ENCODE peak calls at places on chromosomes 7 and 10, in eight cellular contexts. U is T follicular helper cell, S is cardiac muscle cell, E is ELR, W is C1 segment of cervical spinal cord, Y is NCI-H2081, A is fibroblast of the aortic adventitia, L is neuronal stem cell. J is an unnamed sample.

GRCh38 chr7:98283127-98283886 is 1.8 kb downstream of the BRI3 start:
- DNase-seq in U (no peak), E (peak), S (no peak), Y (no peak), W (no peak), A (peak), L (no peak), J (no peak)

GRCh38 chr7:137269240-137269639 is 74.3 kb downstream of the PTN start:
- DNase-seq in U (no peak), E (no peak), A (no peak), L (no peak), S (no peak), Y (no peak), W (no peak), J (no peak)

GRCh38 chr7:21414795-21415393 is 13.0 kb upstream of the SP4 start:
- DNase-seq in W (no peak), S (no peak), U (no peak), E (no peak), A (no peak), L (no peak), Y (no peak), J (no peak)

GRCh38 chr10:59627366-59628018 is 82.2 kb downstream of the SLC16A9 start:
- DNase-seq in W (no peak), S (no peak), E (no peak), A (no peak), L (no peak), U (no peak), Y (no peak), J (no peak)

GRCh38 chr10:124138195-124138882 is 44.9 kb upstream of the CHST15 start:
- DNase-seq in L (no peak), S (no peak), E (no peak), U (no peak), A (peak), W (no peak), Y (no peak), J (no peak)

GRCh38 chr10:14971867-14972448 is 12.8 kb downstream of the MEIG1 start:
- DNase-seq in E (peak), L (no peak), Y (no peak), U (peak), W (no peak), A (peak), S (peak), J (no peak)

GRCh38 chr7:100472854-100473499 is 6.0 kb downstream of the TSC22D4 start:
- DNase-seq in A (peak), Y (no peak), W (no peak), S (no peak), L (no peak), U (no peak), E (peak), J (no peak)

GRCh38 chr7:16393862-16394422 is 27.4 kb downstream of the CRPPA start:
- DNase-seq in A (no peak), L (no peak), Y (no peak), W (no peak), E (no peak), S (no peak), U (no peak), J (no peak)

GRCh38 chr7:44637788-44638594 is 31.6 kb downstream of the OGDH start:
- DNase-seq in L (no peak), Y (no peak), U (peak), A (peak), S (no peak), E (peak), W (no peak), J (no peak)

GRCh38 chr7:155206286-155207020 is 91.2 kb upstream of the INSIG1 start:
- DNase-seq in L (no peak), E (peak), S (no peak), A (peak), Y (no peak), U (peak), W (no peak), J (no peak)

GRCh38 chr10:100882681-100883321 is 30.0 kb upstream of the SLF2 start:
- DNase-seq in W (no peak), S (no peak), L (no peak), U (no peak), A (peak), Y (no peak), E (peak), J (no peak)

GRCh38 chr7:127822822-127823508 is 171.0 kb downstream of the SND1 start:
- DNase-seq in A (no peak), E (no peak), L (no peak), U (no peak), S (no peak), Y (no peak), W (no peak), J (no peak)

GRCh38 chr10:35595106-35595505 is 10.0 kb upstream of the GJD4 start:
- DNase-seq in A (no peak), E (no peak), Y (no peak), U (no peak), W (no peak), S (no peak), L (no peak), J (no peak)

GRCh38 chr10:130723704-130724103 is 587.5 kb downstream of the GLRX3 start:
- DNase-seq in S (no peak), W (no peak), Y (no peak), E (no peak), U (no peak), A (no peak), L (no peak), J (no peak)

GRCh38 chr7:50088463-50089129 is 4.5 kb downstream of the ZPBP start:
- DNase-seq in U (no peak), Y (no peak), S (no peak), A (no peak), E (no peak), L (no peak), W (no peak), J (no peak)

GRCh38 chr10:17200035-17200884 is 1.2 kb downstream of the TRDMT1 start:
- DNase-seq in Y (no peak), W (no peak), L (no peak), U (no peak), A (peak), S (no peak), E (peak), J (no peak)

GRCh38 chr10:99976886-99977391 is 32.8 kb downstream of the DNMBP start:
- DNase-seq in U (no peak), E (peak), Y (no peak), L (no peak), W (no peak), S (no peak), A (peak), J (no peak)

GRCh38 chr10:133292919-133293809 is 15.5 kb downstream of the TUBGCP2 start:
- DNase-seq in Y (no peak), A (peak), S (no peak), L (no peak), W (no peak), U (no peak), E (peak), J (peak)